ENCODE peak calls at places on chromosomes 2 and 18, in four cellular contexts. X is esophagus muscularis mucosa, Y is transverse colon, D is breast epithelium. C is an unnamed sample. For H3K4me1, the result is how much of the 10 kb centered on the place peaks cover.

GRCh38 chr2:42196403-42197267 is 27.5 kb downstream of the EML4 start:
- DNase-seq in X (no peak), Y (peak), D (no peak), C (no peak)

GRCh38 chr18:29147944-29148343 is 971.0 kb upstream of the CDH2 start:
- DNase-seq in Y (no peak), D (no peak), X (no peak), C (no peak)

GRCh38 chr2:231057590-231057989 is 923 bp downstream of the PSMD1 start:
- DNase-seq in X (no peak), D (no peak), Y (no peak), C (no peak)

GRCh38 chr18:10247402-10248117 is 206.9 kb upstream of the APCDD1 start:
- DNase-seq in D (no peak), X (no peak), Y (no peak), C (no peak)

GRCh38 chr2:109201465-109202420 is 72.7 kb downstream of the SH3RF3 start:
- DNase-seq in Y (no peak), X (no peak), D (no peak), C (no peak)

GRCh38 chr18:40841473-40841872 is 1113.6 kb upstream of the PIK3C3 start:
- DNase-seq in Y (no peak), X (no peak), D (no peak), C (no peak)

GRCh38 chr2:8624855-8625398 is 56.9 kb upstream of the ID2 start:
- DNase-seq in D (no peak), Y (no peak), X (no peak), C (no peak)

GRCh38 chr18:7201096-7201495 is 29.8 kb upstream of the LRRC30 start:
- DNase-seq in Y (no peak), X (no peak), D (no peak), C (no peak)

GRCh38 chr18:31419457-31419932 is 28.0 kb upstream of the DSG3 start:
- DNase-seq in D (no peak), X (no peak), Y (no peak), C (no peak)

GRCh38 chr2:238060542-238061309 is at the start of gene SCLY:
- DNase-seq in D (peak), Y (peak), X (peak), C (peak)

GRCh38 chr2:241676665-241677064 is 9.9 kb downstream of the DTYMK start:
- DNase-seq in X (no peak), D (no peak), Y (no peak), C (no peak)

GRCh38 chr2:241677392-241677791 is 9.2 kb downstream of the DTYMK start:
- DNase-seq in D (no peak), Y (no peak), X (no peak), C (no peak)

GRCh38 chr2:241680044-241680443 is 6.6 kb downstream of the DTYMK start:
- DNase-seq in X (no peak), D (no peak), Y (no peak), C (no peak)

GRCh38 chr2:241678784-241679540 is 7.7 kb downstream of the DTYMK start:
- DNase-seq in X (no peak), D (no peak), Y (no peak), C (no peak)

GRCh38 chr2:241678307-241678706 is 8.3 kb downstream of the DTYMK start:
- DNase-seq in X (no peak), D (peak), Y (no peak), C (no peak)
- TF ChIP-seq POLR2AphosphoS5 in X (no peak), D (no peak), Y (no peak), C (no peak)

GRCh38 chr2:10132043-10132575 is 9.6 kb downstream of the RRM2 start:
- DNase-seq in Y (no peak), X (no peak), D (no peak), C (no peak)

GRCh38 chr2:10129490-10129889 is 7.0 kb downstream of the RRM2 start:
- DNase-seq in Y (no peak), D (no peak), X (no peak), C (no peak)

GRCh38 chr2:10126627-10127026 is 4.1 kb downstream of the RRM2 start:
- DNase-seq in D (no peak), Y (no peak), X (no peak), C (no peak)

GRCh38 chr2:10125842-10126596 is 3.5 kb downstream of the RRM2 start:
- DNase-seq in D (no peak), Y (no peak), X (no peak), C (no peak)

DNA sequence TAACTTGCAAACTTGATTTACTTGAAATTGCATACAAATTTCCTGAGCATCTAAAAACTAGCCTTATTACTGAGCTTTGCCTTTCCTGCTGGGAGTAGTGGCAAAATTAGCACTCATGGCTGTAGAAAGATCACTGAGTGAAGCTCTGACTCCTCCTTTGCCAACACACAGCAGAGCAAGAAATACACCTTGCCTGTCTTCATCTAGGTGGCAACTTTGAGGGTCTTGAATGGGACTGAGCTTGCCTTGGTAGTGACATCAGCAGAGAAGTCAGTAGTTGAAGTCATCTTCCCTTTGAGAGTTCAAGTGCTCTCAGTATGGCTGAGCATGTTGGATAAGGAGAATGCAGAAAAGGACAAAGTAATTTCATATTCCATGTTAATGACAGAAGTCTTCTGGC is 5.9 kb downstream of the RRM2 start:
- DNase-seq in Y (no peak), D (no peak), X (no peak), C (no peak)
- TF ChIP-seq POLR2A in Y (no peak), D (no peak), X (no peak), C (no peak)

GRCh38 chr2:105795575-105795934 is 50.8 kb downstream of the NCK2 start:
- DNase-seq in X (no peak), D (no peak), Y (no peak), C (no peak)

GRCh38 chr2:105791229-105791628 is 46.5 kb downstream of the NCK2 start:
- DNase-seq in D (no peak), Y (no peak), X (no peak), C (no peak)

GRCh38 chr2:105792561-105792960 is 47.8 kb downstream of the NCK2 start:
- DNase-seq in Y (no peak), D (no peak), X (no peak), C (no peak)

GRCh38 chr2:105794926-105795574 is 50.3 kb downstream of the NCK2 start:
- DNase-seq in D (no peak), X (no peak), Y (no peak), C (no peak)

DNA sequence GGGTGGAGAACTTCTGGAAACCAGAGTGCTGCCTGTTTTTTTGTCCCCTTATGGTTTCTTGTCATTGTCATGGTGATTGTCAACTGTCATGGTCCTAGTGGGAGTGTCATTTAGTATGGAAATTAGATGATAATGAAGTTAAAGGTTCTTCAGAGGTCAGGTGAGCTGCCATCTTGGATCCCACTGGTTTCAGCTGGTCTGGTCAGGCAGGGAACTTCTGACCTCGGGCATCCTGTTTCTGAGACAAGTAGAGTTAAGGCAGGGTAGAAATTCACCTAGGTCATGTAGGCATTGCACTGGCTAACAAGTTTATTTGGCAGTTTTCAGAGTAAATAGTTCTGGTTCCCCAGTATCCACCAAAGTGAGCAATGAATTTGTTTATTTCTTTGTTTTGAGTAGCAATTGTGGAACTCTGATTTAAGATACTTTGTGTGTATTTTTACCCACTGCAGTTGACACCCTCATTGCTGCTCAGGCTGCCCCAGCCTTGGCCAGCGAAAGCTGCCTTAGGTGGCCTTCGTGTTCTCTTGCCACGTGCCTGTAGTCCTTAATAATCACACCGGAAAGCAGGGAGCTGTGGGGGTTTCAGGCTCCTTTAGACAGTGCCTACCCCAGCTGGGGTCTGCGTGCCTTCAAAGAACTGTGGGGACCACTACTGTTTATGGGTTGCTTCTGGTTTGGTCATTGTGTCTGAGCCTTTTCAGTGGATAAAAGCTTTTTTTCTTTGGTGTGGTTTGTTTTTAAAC is 48.7 kb downstream of the NCK2 start:
- DNase-seq in Y (no peak), D (no peak), X (no peak), C (no peak)
- H3K4me1 ChIP-seq in Y (half or more), D (under half), X (half or more), C (half or more)

GRCh38 chr2:173184031-173185004 is 108.7 kb downstream of the MAP3K20 start:
- DNase-seq in D (no peak), Y (peak), X (no peak), C (no peak)
- TF ChIP-seq POLR2AphosphoS5 in D (no peak), Y (peak), X (peak), C (peak)

GRCh38 chr2:96305091-96305978 is at the start of gene SNRNP200:
- DNase-seq in X (peak), D (peak), Y (peak), C (no peak)
- TF ChIP-seq POLR2A in X (peak), D (peak), Y (peak), C (peak)

DNA sequence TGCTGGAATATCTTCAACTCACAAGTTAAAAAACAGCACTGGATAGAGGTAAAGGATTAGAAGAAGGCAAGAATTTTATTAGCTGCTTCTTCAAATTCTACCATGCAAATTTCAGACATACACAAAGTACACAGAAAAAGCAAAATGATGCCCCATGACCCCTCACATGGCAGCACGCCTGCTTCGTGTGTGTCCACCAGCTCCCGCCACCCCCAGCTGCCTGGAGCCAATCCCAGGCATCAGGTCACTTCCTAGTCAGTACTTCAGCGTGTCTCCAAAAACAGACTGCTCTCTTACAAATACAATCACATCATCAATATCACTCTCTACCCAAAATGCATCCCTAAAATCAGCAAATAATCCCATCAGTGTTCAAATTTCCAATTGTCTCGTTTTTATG is 35.8 kb downstream of the IMPA2 start:
- DNase-seq in X (no peak), Y (no peak), D (no peak), C (no peak)
- H3K4me1 ChIP-seq in X (under half), Y (under half), D (under half), C (under half)

DNA sequence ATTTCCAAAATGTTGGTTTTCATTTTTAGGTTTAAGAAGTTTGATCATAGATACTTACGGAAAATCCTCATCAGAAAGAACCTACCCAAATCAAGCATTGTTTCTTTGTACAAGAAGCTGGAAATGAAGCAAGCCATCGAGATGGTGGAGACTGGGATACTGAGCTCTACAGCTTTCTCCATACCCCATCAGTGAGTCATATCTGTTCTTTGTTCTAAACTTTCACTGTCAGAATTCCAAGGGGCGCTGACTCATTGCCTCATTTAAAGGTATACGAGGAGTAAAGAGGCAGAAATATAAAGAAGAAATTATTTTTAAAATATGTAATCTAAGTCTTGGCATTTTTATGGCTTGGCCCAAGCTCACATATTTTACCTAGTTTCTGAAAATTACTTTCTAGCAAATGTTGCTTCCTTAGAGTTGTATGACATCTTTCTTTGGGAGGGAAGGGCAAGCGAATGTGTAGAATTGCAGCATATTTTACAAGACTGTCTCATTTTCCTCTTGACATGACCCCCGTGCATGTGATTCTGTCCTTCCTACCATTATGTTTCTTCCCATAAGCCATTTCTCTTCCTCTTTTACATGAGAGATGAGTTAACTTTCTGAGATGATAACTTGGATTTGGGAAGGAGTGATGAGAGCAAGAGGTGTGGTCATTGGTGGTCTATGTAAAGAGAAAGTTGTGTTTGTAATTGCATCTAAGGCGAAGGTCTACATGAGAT is 41.2 kb downstream of the SLC9A4 start:
- DNase-seq in X (no peak), Y (no peak), D (no peak), C (no peak)
- TF ChIP-seq POLR2AphosphoS5 in X (no peak), Y (no peak), D (no peak), C (no peak)

GRCh38 chr18:59897321-59897954 is 2.4 kb upstream of the PMAIP1 start:
- DNase-seq in D (no peak), Y (no peak), X (no peak), C (no peak)

GRCh38 chr18:59898093-59898492 is 1.7 kb upstream of the PMAIP1 start:
- DNase-seq in Y (no peak), X (no peak), D (no peak), C (no peak)

GRCh38 chr18:59898609-59899297 is 1.0 kb upstream of the PMAIP1 start:
- DNase-seq in X (no peak), Y (no peak), D (no peak), C (no peak)

GRCh38 chr18:59900222-59901128 is 679 bp downstream of the PMAIP1 start:
- DNase-seq in Y (peak), D (peak), X (no peak), C (no peak)

GRCh38 chr18:59899298-59900221 is at the start of gene PMAIP1:
- DNase-seq in Y (peak), X (peak), D (peak), C (peak)
- TF ChIP-seq POLR2A in Y (peak), X (no peak), D (peak), C (no peak)